ENCODE peak calls at places on chromosomes 13 and 19, in five cellular contexts. Z, G, F, M and E are unnamed samples.

GRCh38 chr13:71378992-71379905 is 487.8 kb downstream of the DACH1 start:
- DNase-seq in F (no peak), G (peak; percentile 19), M (peak; percentile 60), Z (no peak), E (no peak)

GRCh38 chr13:38662362-38662761 is 24.5 kb upstream of the FREM2 start:
- DNase-seq in Z (no peak), M (peak; percentile 58), F (no peak), G (peak; percentile 89), E (no peak)

GRCh38 chr13:37068962-37069361 is 9.5 kb upstream of the SUPT20H start:
- DNase-seq in M (no peak), Z (no peak), F (no peak), G (peak; percentile 45), E (no peak)

GRCh38 chr19:56170261-56170660 is 5.5 kb upstream of the GALP start:
- DNase-seq in F (no peak), G (peak; percentile 22), Z (no peak), M (peak; percentile 97), E (peak; percentile 86)

GRCh38 chr19:49347835-49348234 is 12.6 kb downstream of the CD37 start:
- DNase-seq in G (peak; percentile 62), Z (no peak), M (peak; percentile 73), F (no peak), E (no peak)

GRCh38 chr19:10617409-10618121 is 7.8 kb upstream of the SLC44A2 start:
- DNase-seq in M (peak; percentile 89), G (peak; percentile 58), Z (peak; percentile 69), F (no peak), E (no peak)

GRCh38 chr13:113630296-113630695 is 27.7 kb downstream of the ATP4B start:
- DNase-seq in M (no peak), G (no peak), F (no peak), Z (no peak), E (peak; percentile 36)

GRCh38 chr19:29819986-29820385 is 8.2 kb downstream of the CCNE1 start:
- DNase-seq in Z (no peak), M (peak; percentile 37), G (no peak), F (no peak), E (no peak)

GRCh38 chr13:30690282-30691188 is 44.8 kb upstream of the ALOX5AP start:
- DNase-seq in M (peak; percentile 63), F (no peak), Z (peak; percentile 32), G (peak; percentile 97), E (no peak)

GRCh38 chr19:55342044-55342531 is 2.4 kb downstream of the KMT5C start:
- DNase-seq in Z (no peak), M (no peak), F (no peak), G (no peak), E (no peak)

GRCh38 chr19:46133101-46133627 is 8.7 kb upstream of the IGFL3 start:
- DNase-seq in Z (peak; percentile 89), M (peak; percentile 97), F (peak; percentile 30), G (peak; percentile 98), E (peak; percentile 83)

GRCh38 chr13:94268661-94269060 is 210.8 kb downstream of the DCT start:
- DNase-seq in F (no peak), G (no peak), Z (no peak), M (no peak), E (no peak)

GRCh38 chr19:47272448-47273312 is 2.0 kb upstream of the INAFM1 start:
- DNase-seq in M (no peak), G (peak; percentile 21), Z (no peak), F (no peak), E (no peak)

GRCh38 chr19:42473686-42474085 is 30.9 kb upstream of the CXCL17 start:
- DNase-seq in M (no peak), F (no peak), Z (no peak), G (no peak), E (no peak)

GRCh38 chr13:30065181-30065580 is 214.8 kb upstream of the UBL3 start:
- DNase-seq in M (no peak), F (no peak), G (no peak), Z (no peak), E (no peak)

GRCh38 chr13:103695320-103695719 is 629.1 kb upstream of the SLC10A2 start:
- DNase-seq in M (no peak), Z (no peak), F (no peak), G (no peak), E (no peak)

GRCh38 chr13:110634558-110634957 is 19.2 kb downstream of the NAXD start:
- DNase-seq in M (no peak), F (no peak), Z (no peak), G (peak; percentile 43), E (no peak)

GRCh38 chr13:29954082-29955043 is 103.9 kb upstream of the UBL3 start:
- DNase-seq in Z (no peak), F (no peak), M (no peak), G (no peak), E (no peak)

GRCh38 chr19:4675346-4675745 is 5.2 kb upstream of the MYDGF start:
- DNase-seq in F (peak; percentile 29), M (no peak), G (no peak), Z (no peak), E (no peak)

GRCh38 chr19:4679416-4679815 is 9.3 kb upstream of the MYDGF start:
- DNase-seq in M (no peak), G (no peak), F (no peak), Z (no peak), E (no peak)

GRCh38 chr19:4673726-4674125 is 3.6 kb upstream of the MYDGF start:
- DNase-seq in G (no peak), M (no peak), Z (no peak), F (no peak), E (no peak)

GRCh38 chr19:4678881-4679379 is 8.8 kb upstream of the MYDGF start:
- DNase-seq in Z (no peak), G (no peak), F (peak; percentile 73), M (no peak), E (no peak)

DNA sequence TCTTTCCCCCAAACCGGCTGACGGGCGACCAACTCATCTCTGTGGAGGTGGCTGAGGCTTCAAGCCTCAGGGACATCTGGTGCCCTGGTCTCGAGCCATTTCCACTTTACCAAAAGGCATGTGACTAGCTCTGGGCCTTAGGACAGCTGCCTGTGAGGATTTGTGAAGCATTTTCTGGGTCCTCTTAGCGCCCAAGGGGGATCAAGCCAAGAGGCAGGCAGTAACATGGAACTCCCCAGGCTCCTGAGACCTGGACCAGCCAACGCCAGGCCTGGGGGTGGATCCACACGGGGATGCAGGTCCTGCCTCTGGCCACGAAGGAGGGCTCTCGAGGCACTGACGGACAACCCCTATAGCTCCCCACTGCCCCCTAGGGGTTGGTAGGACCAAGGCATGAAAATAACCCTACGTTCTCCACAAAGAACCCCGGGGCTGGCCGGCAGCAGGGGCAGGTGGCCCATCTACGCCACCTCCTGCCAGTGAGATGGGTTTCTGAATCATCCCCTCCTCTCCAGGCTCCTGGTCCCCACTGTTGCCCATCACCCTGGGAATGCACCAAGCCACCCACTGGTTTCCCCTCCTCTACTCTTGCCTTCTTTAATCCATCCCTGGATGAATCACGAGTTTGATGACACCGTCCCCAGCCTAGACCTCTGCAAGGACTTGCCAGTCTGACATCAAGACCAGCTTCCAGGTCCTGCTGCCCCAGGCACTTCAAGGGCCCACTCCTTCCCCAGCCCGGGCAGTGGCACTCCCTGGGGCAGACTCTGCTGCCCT is 7.0 kb upstream of the MYDGF start:
- DNase-seq in G (peak; percentile 56), M (peak; percentile 30), F (peak; percentile 50), Z (no peak), E (no peak)
- TF ChIP-seq CTCF in G (peak; percentile 51), M (peak; percentile 74), F (peak; percentile 45), Z (peak; percentile 52), E (peak; percentile 52)

DNA sequence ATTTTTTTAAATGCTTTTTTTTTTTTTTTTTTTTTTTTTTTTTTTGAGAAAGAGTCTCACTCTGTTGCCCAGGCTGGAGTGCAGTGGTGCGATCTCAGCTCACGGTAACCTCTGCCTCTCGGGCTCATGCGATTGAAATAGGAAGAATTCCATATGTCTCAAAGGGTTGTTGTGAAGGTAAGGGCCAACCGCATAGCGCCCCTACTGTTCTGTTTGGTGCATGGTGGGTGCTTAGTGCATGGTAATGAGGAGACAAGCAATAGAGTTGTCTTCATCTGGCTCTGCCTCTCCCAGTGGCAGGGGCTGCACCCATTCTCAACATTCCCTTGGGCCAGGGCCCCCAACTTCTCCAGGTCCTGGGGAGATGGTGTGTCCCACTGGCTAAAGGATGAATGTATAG is 68.7 kb downstream of the RASL11A start:
- DNase-seq in G (peak; percentile 58), F (peak; percentile 30), Z (no peak), M (peak; percentile 56), E (no peak)
- TF ChIP-seq CTCF in G (peak; percentile 77), F (peak; percentile 18), Z (peak; percentile 70), M (peak; percentile 79), E (peak; percentile 49)

GRCh38 chr19:51439021-51439465 is 19.2 kb downstream of the SIGLEC8 start:
- DNase-seq in M (peak; percentile 2), G (peak; percentile 7), F (no peak), Z (no peak), E (no peak)

GRCh38 chr19:51440052-51440451 is 18.2 kb downstream of the SIGLEC8 start:
- DNase-seq in M (no peak), G (no peak), Z (no peak), F (no peak), E (no peak)

GRCh38 chr19:51440846-51441409 is 17.3 kb downstream of the SIGLEC8 start:
- DNase-seq in M (no peak), F (no peak), G (no peak), Z (no peak), E (no peak)

GRCh38 chr19:51441410-51442390 is 16.6 kb downstream of the SIGLEC8 start:
- DNase-seq in F (no peak), G (no peak), Z (peak; percentile 9), M (no peak), E (no peak)
- TF ChIP-seq CTCF in F (no peak), G (no peak), Z (no peak), M (no peak), E (no peak)

GRCh38 chr13:51765142-51765515 is 38.8 kb downstream of the DHRS12 start:
- DNase-seq in Z (no peak), G (no peak), F (no peak), M (no peak), E (no peak)

GRCh38 chr13:51767100-51767499 is 36.9 kb downstream of the DHRS12 start:
- DNase-seq in F (no peak), Z (no peak), M (no peak), G (no peak), E (no peak)

GRCh38 chr13:51761638-51762350 is 42.2 kb downstream of the DHRS12 start:
- DNase-seq in M (no peak), G (no peak), F (no peak), Z (no peak), E (no peak)

GRCh38 chr13:51763486-51763885 is 40.5 kb downstream of the DHRS12 start:
- DNase-seq in G (no peak), F (no peak), Z (no peak), M (no peak), E (no peak)

DNA sequence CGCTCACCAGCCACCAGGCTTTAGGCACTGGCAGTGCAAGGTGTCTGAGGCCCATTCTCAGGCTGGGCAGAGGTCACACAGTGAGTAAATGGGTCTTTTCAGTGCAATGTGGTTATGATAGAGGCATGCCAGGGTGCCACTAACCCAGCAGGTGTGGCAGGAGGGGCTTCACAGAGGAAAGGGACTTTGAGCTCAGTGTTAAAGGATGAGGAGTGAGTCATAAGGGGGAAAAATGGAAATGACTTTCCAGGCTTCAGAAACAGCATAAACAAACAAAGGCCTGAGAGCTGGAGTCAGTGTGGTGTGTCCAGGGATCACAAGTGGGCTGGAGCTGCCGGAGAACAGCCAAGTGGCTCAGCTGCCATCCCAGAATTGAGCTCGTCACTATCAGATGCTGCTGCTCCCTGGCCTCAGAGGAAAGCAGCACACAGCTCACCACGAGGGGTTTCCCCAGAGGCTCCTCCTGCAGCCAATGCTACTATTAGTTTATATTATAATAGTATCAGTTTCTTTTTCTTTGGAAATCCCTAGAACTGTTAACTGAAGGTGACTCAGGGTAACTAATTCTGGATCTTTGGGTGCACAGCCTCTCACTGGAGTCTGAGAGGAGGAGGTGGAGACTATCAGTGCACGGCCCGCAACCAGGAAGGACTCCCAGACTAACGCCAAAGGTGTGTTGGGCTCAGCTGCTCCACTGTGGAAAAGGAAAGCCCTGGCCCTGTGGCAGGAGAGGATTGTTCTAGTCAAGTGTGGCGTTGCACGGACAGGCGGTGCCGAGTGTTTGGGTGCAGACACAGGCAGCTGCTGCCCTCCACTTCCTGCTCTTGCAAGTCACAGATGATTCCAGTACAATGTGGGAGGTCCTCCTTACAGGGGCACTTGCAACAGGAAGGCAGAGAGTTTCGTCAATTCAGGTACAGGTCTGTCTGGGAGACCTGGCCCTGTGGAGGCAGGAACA is 39.5 kb downstream of the DHRS12 start:
- DNase-seq in F (no peak), M (peak; percentile 26), G (peak; percentile 71), Z (no peak), E (no peak)
- TF ChIP-seq CTCF in F (no peak), M (no peak), G (no peak), Z (no peak), E (no peak)